ENCODE peak calls at places on chromosomes 13 and 19, in ten cellular contexts. Y is suprapubic skin, H is breast epithelium, S is HL-60, G is endothelial cell of umbilical vein, J is upper lobe of left lung, I is Panc1, V is K562, X is spleen, R is H1. F is an unnamed sample.

GRCh38 chr13:70380809-70381208 is 272.6 kb upstream of the KLHL1 start:
- DNase-seq in Y (no peak), H (no peak), S (no peak), G (no peak), J (no peak), I (no peak), V (no peak), X (no peak), R (no peak), F (no peak)

GRCh38 chr13:99086149-99086868 is 108.4 kb upstream of the DOCK9 start:
- DNase-seq in Y (peak), H (no peak), S (no peak), G (peak), J (peak), I (no peak), V (peak), X (peak), R (no peak), F (peak)

GRCh38 chr13:25943666-25944065 is 108.2 kb downstream of the SHISA2 start:
- DNase-seq in Y (no peak), H (no peak), S (peak), G (no peak), J (no peak), I (no peak), V (no peak), X (no peak), R (no peak), F (no peak)

GRCh38 chr13:22055259-22055658 is 384.4 kb downstream of the FGF9 start:
- DNase-seq in Y (no peak), H (no peak), S (no peak), G (no peak), J (no peak), I (no peak), V (no peak), X (no peak), R (no peak), F (no peak)

GRCh38 chr19:51697169-51697776 is 4.1 kb downstream of the SPACA6 start:
- DNase-seq in Y (no peak), H (no peak), S (no peak), G (no peak), J (no peak), I (no peak), V (no peak), X (no peak), R (no peak), F (no peak)

GRCh38 chr13:102707465-102707864 is 12.6 kb upstream of the METTL21C start:
- DNase-seq in Y (no peak), H (no peak), S (no peak), G (peak), J (no peak), I (no peak), V (no peak), X (no peak), R (no peak), F (no peak)

GRCh38 chr13:26469602-26470001 is 87.9 kb upstream of the WASF3 start:
- DNase-seq in Y (no peak), H (no peak), S (no peak), G (no peak), J (no peak), I (no peak), V (no peak), X (no peak), R (no peak), F (no peak)

GRCh38 chr13:99312493-99312883 is 5.3 kb upstream of the GPR183 start:
- DNase-seq in Y (peak), H (no peak), S (peak), G (no peak), J (no peak), I (no peak), V (no peak), X (no peak), R (no peak), F (peak)

GRCh38 chr13:75359266-75359665 is 122.7 kb downstream of the TBC1D4 start:
- DNase-seq in Y (no peak), H (no peak), S (no peak), G (no peak), J (no peak), I (no peak), V (no peak), X (no peak), R (peak), F (no peak)

GRCh38 chr13:66994498-66995365 is 235.4 kb downstream of the PCDH9 start:
- DNase-seq in Y (no peak), H (no peak), S (no peak), G (no peak), J (no peak), I (no peak), V (no peak), X (peak), R (no peak), F (no peak)

GRCh38 chr19:35048911-35049411 is 7.4 kb downstream of the HPN start:
- DNase-seq in Y (no peak), H (no peak), S (no peak), G (no peak), J (peak), I (no peak), V (no peak), X (no peak), R (no peak), F (no peak)

GRCh38 chr13:29733069-29733700 is 117.2 kb downstream of the UBL3 start:
- DNase-seq in Y (no peak), H (no peak), S (peak), G (no peak), J (no peak), I (no peak), V (no peak), X (no peak), R (no peak), F (no peak)

GRCh38 chr13:65461590-65461989 is 1768.5 kb downstream of the PCDH9 start:
- DNase-seq in Y (no peak), H (no peak), S (no peak), G (no peak), J (no peak), I (no peak), V (no peak), X (no peak), R (no peak), F (no peak)

GRCh38 chr19:8392017-8392591 is 1.9 kb downstream of the RAB11B start:
- DNase-seq in Y (no peak), H (no peak), S (no peak), G (peak), J (peak), I (no peak), V (no peak), X (no peak), R (no peak), F (no peak)

GRCh38 chr13:50989476-50989875 is 79.9 kb downstream of the RNASEH2B start:
- DNase-seq in Y (no peak), H (no peak), S (no peak), G (peak), J (no peak), I (no peak), V (peak), X (no peak), R (no peak), F (no peak)

GRCh38 chr13:42049454-42049780 is 969 bp downstream of the DGKH start:
- DNase-seq in Y (no peak), H (no peak), S (no peak), G (no peak), J (no peak), I (no peak), V (no peak), X (no peak), R (no peak), F (no peak)

GRCh38 chr19:1860133-1860775 is 3.1 kb downstream of the KLF16 start:
- DNase-seq in Y (no peak), H (no peak), S (peak), G (no peak), J (no peak), I (no peak), V (peak), X (no peak), R (no peak), F (peak)

GRCh38 chr19:38263696-38264485 is 482 bp upstream of the SPINT2 start:
- DNase-seq in Y (no peak), H (no peak), S (peak), G (no peak), J (peak), I (no peak), V (no peak), X (no peak), R (peak), F (peak)

GRCh38 chr19:30004403-30004802 is 62.4 kb downstream of the URI1 start:
- DNase-seq in Y (no peak), H (no peak), S (no peak), G (no peak), J (no peak), I (no peak), V (no peak), X (no peak), R (no peak), F (no peak)

GRCh38 chr13:49367640-49368431 is 76.0 kb downstream of the CAB39L start:
- DNase-seq in Y (no peak), H (no peak), S (no peak), G (no peak), J (no peak), I (no peak), V (no peak), X (no peak), R (no peak), F (no peak)

GRCh38 chr19:48556163-48556562 is 4.2 kb downstream of the SULT2B1 start:
- DNase-seq in Y (no peak), H (no peak), S (no peak), G (peak), J (no peak), I (no peak), V (no peak), X (no peak), R (no peak), F (peak)

GRCh38 chr19:7968796-7969559 is 25.5 kb upstream of the TIMM44 start:
- DNase-seq in Y (no peak), H (no peak), S (no peak), G (no peak), J (no peak), I (no peak), V (no peak), X (no peak), R (no peak), F (no peak)

GRCh38 chr13:30752991-30753616 is 17.8 kb downstream of the ALOX5AP start:
- DNase-seq in Y (no peak), H (no peak), S (no peak), G (no peak), J (no peak), I (no peak), V (no peak), X (no peak), R (no peak), F (no peak)

GRCh38 chr13:88800505-88800904 is 1129.3 kb downstream of the SLITRK5 start:
- DNase-seq in Y (no peak), H (no peak), S (no peak), G (no peak), J (no peak), I (no peak), V (no peak), X (no peak), R (no peak), F (no peak)

GRCh38 chr19:18946918-18947317 is 5.9 kb upstream of the HOMER3 start:
- DNase-seq in Y (no peak), H (no peak), S (no peak), G (no peak), J (no peak), I (no peak), V (no peak), X (no peak), R (no peak), F (peak)

GRCh38 chr19:8576273-8576993 is 809 bp downstream of the MYO1F start:
- DNase-seq in Y (no peak), H (no peak), S (peak), G (no peak), J (no peak), I (no peak), V (no peak), X (no peak), R (no peak), F (peak)

GRCh38 chr19:57068921-57069697 is 50.7 kb upstream of the USP29 start:
- DNase-seq in Y (no peak), H (peak), S (no peak), G (no peak), J (no peak), I (no peak), V (no peak), X (no peak), R (no peak), F (no peak)

GRCh38 chr13:96768524-96768923 is 225.8 kb downstream of the OXGR1 start:
- DNase-seq in Y (no peak), H (no peak), S (no peak), G (no peak), J (no peak), I (no peak), V (no peak), X (no peak), R (no peak), F (no peak)

GRCh38 chr19:48319647-48320537 is 5.5 kb upstream of the EMP3 start:
- DNase-seq in Y (peak), H (peak), S (peak), G (peak), J (peak), I (no peak), V (peak), X (peak), R (no peak), F (peak)

GRCh38 chr13:112831196-112831595 is 137.8 kb upstream of the MCF2L start:
- DNase-seq in Y (no peak), H (no peak), S (no peak), G (no peak), J (no peak), I (no peak), V (no peak), X (no peak), R (no peak), F (no peak)

GRCh38 chr13:87003265-87003664 is 667.9 kb upstream of the SLITRK5 start:
- DNase-seq in Y (no peak), H (no peak), S (no peak), G (no peak), J (no peak), I (no peak), V (no peak), X (no peak), R (no peak), F (no peak)

GRCh38 chr19:16628183-16628983 is at the start of gene MED26:
- DNase-seq in Y (peak), H (peak), S (peak), G (peak), J (peak), I (peak), V (peak), X (peak), R (peak), F (peak)

GRCh38 chr19:16627928-16628182 is 149 bp downstream of the MED26 start:
- DNase-seq in Y (no peak), H (no peak), S (no peak), G (no peak), J (no peak), I (no peak), V (no peak), X (no peak), R (no peak), F (no peak)

GRCh38 chr19:16627194-16627927 is 643 bp downstream of the MED26 start:
- DNase-seq in Y (peak), H (no peak), S (no peak), G (peak), J (no peak), I (no peak), V (no peak), X (no peak), R (no peak), F (peak)

GRCh38 chr19:16631465-16631864 is 3.5 kb upstream of the MED26 start:
- DNase-seq in Y (no peak), H (no peak), S (no peak), G (no peak), J (no peak), I (no peak), V (no peak), X (no peak), R (no peak), F (no peak)

DNA sequence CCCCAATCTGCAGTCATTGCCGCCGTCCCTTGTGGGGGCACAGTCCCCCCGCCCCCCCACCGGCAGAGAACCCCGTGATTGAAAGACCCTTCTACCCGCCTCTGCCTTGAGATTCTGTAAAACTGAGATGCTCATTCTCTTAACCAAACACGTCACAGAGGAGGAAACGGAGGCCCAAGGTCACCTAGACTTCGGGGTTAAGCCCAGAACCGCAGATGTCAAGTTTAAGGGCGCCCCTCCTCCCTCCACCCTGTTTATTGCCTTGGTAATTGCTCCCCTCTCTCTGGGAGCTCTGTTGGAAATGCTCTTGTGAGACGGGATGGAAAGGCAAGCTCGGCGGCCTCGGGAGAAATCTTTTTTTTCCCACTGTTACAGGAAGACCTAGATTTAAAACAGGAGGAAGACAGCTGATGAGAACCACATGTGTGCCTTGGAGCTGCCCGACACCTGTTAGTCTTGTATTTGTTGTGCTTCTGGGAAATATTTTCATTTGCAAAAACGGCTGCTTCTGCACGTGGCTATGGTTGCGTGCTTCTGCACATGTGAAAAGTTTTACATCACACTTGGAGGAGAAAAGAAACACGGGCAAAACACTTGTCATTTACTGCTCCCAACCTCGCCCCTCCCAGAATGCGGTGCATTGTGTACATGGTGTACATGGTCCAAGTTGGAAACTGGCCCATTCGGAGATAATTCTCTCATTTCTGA is 1.1 kb upstream of the MED26 start:
- DNase-seq in Y (no peak), H (no peak), S (no peak), G (peak), J (no peak), I (no peak), V (no peak), X (no peak), R (no peak), F (peak)
- TF ChIP-seq POLR2AphosphoS5 in Y (no peak), H (peak), S (no peak), G (no peak), J (peak), I (no peak), V (peak), X (no peak), R (no peak), F (peak)

GRCh38 chr19:16325671-16326400 is 1.2 kb downstream of the KLF2 start:
- DNase-seq in Y (peak), H (no peak), S (no peak), G (peak), J (peak), I (no peak), V (no peak), X (peak), R (no peak), F (peak)
- TF ChIP-seq POLR2AphosphoS5 in Y (no peak), H (no peak), S (no peak), G (no peak), J (peak), I (no peak), V (no peak), X (peak), R (peak), F (peak)

DNA sequence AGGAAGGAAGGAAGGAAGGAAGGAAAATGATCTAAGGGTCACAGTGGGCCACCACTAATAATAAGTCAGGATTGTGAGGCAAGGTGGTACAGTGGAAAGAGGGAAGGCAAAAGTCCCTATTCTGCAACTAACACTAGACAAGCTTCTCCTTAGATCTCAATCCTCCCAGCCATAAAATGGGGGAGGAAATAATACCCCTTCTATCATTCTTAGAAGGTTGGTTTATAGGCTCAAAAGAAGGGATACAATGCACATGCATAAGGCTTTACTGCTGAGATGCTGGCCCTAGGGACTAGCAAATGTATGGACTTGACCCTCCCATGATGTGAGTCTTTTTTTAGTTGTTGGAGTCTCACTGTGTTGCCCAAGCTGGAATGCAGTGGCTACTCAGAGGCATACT is 167.7 kb upstream of the ZNF507 start:
- DNase-seq in Y (no peak), H (no peak), S (no peak), G (no peak), J (no peak), I (no peak), V (no peak), X (no peak), R (no peak), F (no peak)
- TF ChIP-seq POLR2AphosphoS5 in Y (no peak), H (no peak), S (no peak), G (no peak), J (no peak), I (no peak), V (no peak), X (no peak), R (no peak), F (no peak)

GRCh38 chr19:3359850-3360493 is 6.4 kb upstream of the NFIC start:
- DNase-seq in Y (no peak), H (no peak), S (no peak), G (no peak), J (peak), I (no peak), V (peak), X (peak), R (no peak), F (no peak)

GRCh38 chr19:3362217-3362907 is 4.0 kb upstream of the NFIC start:
- DNase-seq in Y (no peak), H (no peak), S (no peak), G (no peak), J (no peak), I (no peak), V (no peak), X (no peak), R (no peak), F (no peak)

GRCh38 chr19:3361384-3362216 is 4.8 kb upstream of the NFIC start:
- DNase-seq in Y (no peak), H (no peak), S (no peak), G (no peak), J (no peak), I (no peak), V (peak), X (no peak), R (no peak), F (no peak)

GRCh38 chr19:3358919-3359849 is 7.2 kb upstream of the NFIC start:
- DNase-seq in Y (no peak), H (no peak), S (no peak), G (no peak), J (peak), I (no peak), V (peak), X (peak), R (no peak), F (peak)

GRCh38 chr19:3360494-3361383 is 5.6 kb upstream of the NFIC start:
- DNase-seq in Y (peak), H (no peak), S (peak), G (peak), J (peak), I (no peak), V (peak), X (peak), R (no peak), F (peak)
- TF ChIP-seq POLR2AphosphoS5 in Y (no peak), H (peak), S (peak), G (peak), J (peak), I (no peak), V (peak), X (peak), R (no peak), F (peak)

DNA sequence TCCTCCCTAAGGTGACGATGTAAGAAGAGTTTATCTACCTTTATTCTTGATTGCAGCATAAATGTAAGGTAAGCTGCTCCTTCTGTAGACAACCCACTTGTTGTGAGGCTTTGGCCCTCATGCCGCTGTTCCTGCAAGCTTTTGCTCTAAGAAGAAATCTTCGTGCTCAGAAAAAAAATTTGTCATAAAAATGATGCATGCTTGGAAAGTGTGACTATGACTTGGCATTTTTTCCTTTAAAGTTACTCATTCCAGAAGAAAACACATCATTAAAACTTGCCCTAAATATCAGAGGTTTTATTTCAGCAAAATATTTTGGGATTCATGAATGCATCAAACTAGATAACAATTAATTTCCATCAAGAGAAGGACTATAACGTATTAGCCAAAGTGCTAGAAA is 39.8 kb downstream of the KCTD12 start:
- DNase-seq in Y (no peak), H (no peak), S (no peak), G (no peak), J (no peak), I (no peak), V (no peak), X (no peak), R (no peak), F (no peak)
- TF ChIP-seq POLR2AphosphoS5 in Y (no peak), H (no peak), S (no peak), G (no peak), J (no peak), I (no peak), V (no peak), X (no peak), R (no peak), F (no peak)

GRCh38 chr13:44309771-44310767 is 63.6 kb upstream of the SERP2 start:
- DNase-seq in Y (no peak), H (no peak), S (no peak), G (peak), J (no peak), I (no peak), V (no peak), X (no peak), R (no peak), F (peak)
- TF ChIP-seq POLR2AphosphoS5 in Y (no peak), H (no peak), S (no peak), G (no peak), J (peak), I (no peak), V (no peak), X (no peak), R (no peak), F (peak)

DNA sequence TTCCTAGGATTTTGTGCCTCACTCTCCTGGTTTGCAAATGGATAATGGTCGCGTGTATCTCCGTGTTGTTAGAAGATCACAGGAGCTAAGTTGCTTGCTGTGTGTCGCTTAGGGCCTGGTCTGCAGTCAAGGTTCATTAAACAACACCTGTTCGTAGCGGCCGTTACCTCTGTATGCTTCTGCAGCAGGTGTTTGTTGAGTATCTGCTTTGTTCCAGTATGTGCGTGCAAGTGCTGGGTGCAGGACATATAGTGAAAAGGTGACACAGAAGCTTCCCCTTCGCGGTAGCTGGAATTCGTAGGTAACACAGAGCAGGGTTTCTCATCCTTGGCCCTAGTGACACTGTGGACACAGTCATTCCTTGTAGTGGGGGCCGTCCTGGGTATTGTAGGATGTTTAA is 5.4 kb downstream of the MED25 start:
- DNase-seq in Y (no peak), H (no peak), S (no peak), G (no peak), J (no peak), I (no peak), V (no peak), X (no peak), R (no peak), F (no peak)
- TF ChIP-seq POLR2AphosphoS5 in Y (no peak), H (no peak), S (no peak), G (no peak), J (no peak), I (no peak), V (no peak), X (no peak), R (no peak), F (no peak)

F was measured in transverse colon.